ENCODE peak calls at places on chromosomes 12 and 14, in eight cellular contexts. One of them, this sample, is unnamed.

GRCh38 chr12:98401427-98401826 is 114.0 kb upstream of the TMPO start:
- DNase-seq in CD8-positive, alpha-beta T cell: no peak
- DNase-seq in OCI-LY7: peak; percentile 67
- DNase-seq in Caco-2: no peak
- DNase-seq in HL-60: no peak
- DNase-seq in fibroblast of the aortic adventitia: no peak
- DNase-seq in mesothelial cell of epicardium: no peak
- DNase-seq in type B pancreatic cell: no peak
- DNase-seq in this sample: no peak

GRCh38 chr12:49515266-49515665 is 23.6 kb upstream of the KCNH3 start:
- DNase-seq in type B pancreatic cell: no peak
- DNase-seq in fibroblast of the aortic adventitia: peak; percentile 84
- DNase-seq in Caco-2: no peak
- DNase-seq in mesothelial cell of epicardium: no peak
- DNase-seq in OCI-LY7: no peak
- DNase-seq in CD8-positive, alpha-beta T cell: no peak
- DNase-seq in HL-60: no peak
- DNase-seq in this sample: no peak

GRCh38 chr14:23639048-23639890 is 3.1 kb downstream of the DHRS2 start:
- DNase-seq in mesothelial cell of epicardium: no peak
- DNase-seq in fibroblast of the aortic adventitia: no peak
- DNase-seq in type B pancreatic cell: no peak
- DNase-seq in CD8-positive, alpha-beta T cell: no peak
- DNase-seq in HL-60: no peak
- DNase-seq in OCI-LY7: no peak
- DNase-seq in Caco-2: no peak
- DNase-seq in this sample: peak; percentile 11

GRCh38 chr14:77265561-77266335 is 5.3 kb downstream of the NGB start:
- DNase-seq in mesothelial cell of epicardium: no peak
- DNase-seq in fibroblast of the aortic adventitia: no peak
- DNase-seq in HL-60: no peak
- DNase-seq in OCI-LY7: no peak
- DNase-seq in CD8-positive, alpha-beta T cell: no peak
- DNase-seq in Caco-2: no peak
- DNase-seq in type B pancreatic cell: no peak
- DNase-seq in this sample: no peak

GRCh38 chr14:75234173-75234855 is 44.3 kb upstream of the FOS start:
- DNase-seq in OCI-LY7: no peak
- DNase-seq in type B pancreatic cell: no peak
- DNase-seq in mesothelial cell of epicardium: no peak
- DNase-seq in Caco-2: peak; percentile 92
- DNase-seq in fibroblast of the aortic adventitia: peak; percentile 80
- DNase-seq in CD8-positive, alpha-beta T cell: no peak
- DNase-seq in HL-60: no peak
- DNase-seq in this sample: no peak

GRCh38 chr14:71556730-71557129 is 375.5 kb upstream of the RGS6 start:
- DNase-seq in type B pancreatic cell: no peak
- DNase-seq in Caco-2: peak; percentile 52
- DNase-seq in OCI-LY7: no peak
- DNase-seq in fibroblast of the aortic adventitia: no peak
- DNase-seq in CD8-positive, alpha-beta T cell: no peak
- DNase-seq in HL-60: no peak
- DNase-seq in mesothelial cell of epicardium: no peak
- DNase-seq in this sample: no peak

GRCh38 chr14:61694039-61694438 is 1.3 kb upstream of the HIF1A start:
- DNase-seq in type B pancreatic cell: no peak
- DNase-seq in mesothelial cell of epicardium: no peak
- DNase-seq in Caco-2: no peak
- DNase-seq in fibroblast of the aortic adventitia: no peak
- DNase-seq in HL-60: no peak
- DNase-seq in CD8-positive, alpha-beta T cell: no peak
- DNase-seq in OCI-LY7: no peak
- DNase-seq in this sample: no peak

GRCh38 chr12:93778306-93778705 is 101.1 kb downstream of the CRADD start:
- DNase-seq in type B pancreatic cell: no peak
- DNase-seq in Caco-2: no peak
- DNase-seq in HL-60: no peak
- DNase-seq in CD8-positive, alpha-beta T cell: no peak
- DNase-seq in OCI-LY7: no peak
- DNase-seq in mesothelial cell of epicardium: no peak
- DNase-seq in fibroblast of the aortic adventitia: peak; percentile 97
- DNase-seq in this sample: no peak

GRCh38 chr12:29732211-29732992 is 51.3 kb downstream of the TMTC1 start:
- DNase-seq in type B pancreatic cell: no peak
- DNase-seq in Caco-2: no peak
- DNase-seq in HL-60: no peak
- DNase-seq in fibroblast of the aortic adventitia: peak; percentile 19
- DNase-seq in OCI-LY7: no peak
- DNase-seq in CD8-positive, alpha-beta T cell: no peak
- DNase-seq in mesothelial cell of epicardium: no peak
- DNase-seq in this sample: no peak

GRCh38 chr14:73238941-73239340 is 1.6 kb downstream of the PAPLN start:
- DNase-seq in type B pancreatic cell: no peak
- DNase-seq in OCI-LY7: no peak
- DNase-seq in Caco-2: no peak
- DNase-seq in HL-60: no peak
- DNase-seq in CD8-positive, alpha-beta T cell: no peak
- DNase-seq in mesothelial cell of epicardium: no peak
- DNase-seq in fibroblast of the aortic adventitia: no peak
- DNase-seq in this sample: no peak

GRCh38 chr14:100030441-100031153 is 34.6 kb upstream of the EVL start:
- DNase-seq in type B pancreatic cell: no peak
- DNase-seq in fibroblast of the aortic adventitia: peak; percentile 91
- DNase-seq in mesothelial cell of epicardium: no peak
- DNase-seq in CD8-positive, alpha-beta T cell: no peak
- DNase-seq in OCI-LY7: no peak
- DNase-seq in HL-60: no peak
- DNase-seq in Caco-2: no peak
- DNase-seq in this sample: no peak

GRCh38 chr12:53749986-53750811 is 1.6 kb downstream of the CISTR start:
- DNase-seq in HL-60: no peak
- DNase-seq in Caco-2: no peak
- DNase-seq in OCI-LY7: peak; percentile 73
- DNase-seq in CD8-positive, alpha-beta T cell: no peak
- DNase-seq in mesothelial cell of epicardium: no peak
- DNase-seq in type B pancreatic cell: no peak
- DNase-seq in fibroblast of the aortic adventitia: no peak
- DNase-seq in this sample: no peak

GRCh38 chr14:98252819-98253218 is 1019.2 kb downstream of the BCL11B start:
- DNase-seq in type B pancreatic cell: no peak
- DNase-seq in OCI-LY7: no peak
- DNase-seq in HL-60: no peak
- DNase-seq in Caco-2: no peak
- DNase-seq in fibroblast of the aortic adventitia: no peak
- DNase-seq in mesothelial cell of epicardium: no peak
- DNase-seq in CD8-positive, alpha-beta T cell: no peak
- DNase-seq in this sample: no peak

GRCh38 chr14:103386632-103387329 is 1.6 kb downstream of the MARK3 start:
- DNase-seq in OCI-LY7: peak; percentile 19
- DNase-seq in type B pancreatic cell: no peak
- DNase-seq in Caco-2: no peak
- DNase-seq in HL-60: no peak
- DNase-seq in fibroblast of the aortic adventitia: peak; percentile 44
- DNase-seq in mesothelial cell of epicardium: no peak
- DNase-seq in CD8-positive, alpha-beta T cell: no peak
- DNase-seq in this sample: no peak

GRCh38 chr14:68239988-68240387 is 420.4 kb downstream of the RAD51B start:
- DNase-seq in mesothelial cell of epicardium: no peak
- DNase-seq in OCI-LY7: no peak
- DNase-seq in CD8-positive, alpha-beta T cell: no peak
- DNase-seq in HL-60: no peak
- DNase-seq in type B pancreatic cell: no peak
- DNase-seq in Caco-2: no peak
- DNase-seq in fibroblast of the aortic adventitia: no peak
- DNase-seq in this sample: no peak

GRCh38 chr12:13799574-13799973 is 181.8 kb downstream of the GRIN2B start:
- DNase-seq in OCI-LY7: no peak
- DNase-seq in Caco-2: no peak
- DNase-seq in fibroblast of the aortic adventitia: no peak
- DNase-seq in HL-60: no peak
- DNase-seq in type B pancreatic cell: no peak
- DNase-seq in mesothelial cell of epicardium: no peak
- DNase-seq in CD8-positive, alpha-beta T cell: no peak
- DNase-seq in this sample: no peak

GRCh38 chr14:69484444-69485113 is at the start of gene PLEKHD1:
- DNase-seq in CD8-positive, alpha-beta T cell: no peak
- DNase-seq in mesothelial cell of epicardium: no peak
- DNase-seq in Caco-2: peak; percentile 79
- DNase-seq in HL-60: no peak
- DNase-seq in type B pancreatic cell: no peak
- DNase-seq in fibroblast of the aortic adventitia: no peak
- DNase-seq in OCI-LY7: no peak
- DNase-seq in this sample: peak; percentile 56

GRCh38 chr12:132248439-132249157 is 80.8 kb downstream of the GALNT9 start:
- DNase-seq in CD8-positive, alpha-beta T cell: no peak
- DNase-seq in OCI-LY7: no peak
- DNase-seq in HL-60: no peak
- DNase-seq in mesothelial cell of epicardium: no peak
- DNase-seq in fibroblast of the aortic adventitia: no peak
- DNase-seq in type B pancreatic cell: no peak
- DNase-seq in Caco-2: no peak
- DNase-seq in this sample: no peak

GRCh38 chr14:43116341-43116740 is 1390.7 kb downstream of the FSCB start:
- DNase-seq in fibroblast of the aortic adventitia: no peak
- DNase-seq in HL-60: no peak
- DNase-seq in CD8-positive, alpha-beta T cell: no peak
- DNase-seq in mesothelial cell of epicardium: no peak
- DNase-seq in Caco-2: no peak
- DNase-seq in OCI-LY7: no peak
- DNase-seq in type B pancreatic cell: no peak
- DNase-seq in this sample: no peak

GRCh38 chr12:31369712-31370521 is 44.0 kb upstream of the SINHCAF start:
- DNase-seq in type B pancreatic cell: no peak
- DNase-seq in CD8-positive, alpha-beta T cell: no peak
- DNase-seq in HL-60: no peak
- DNase-seq in mesothelial cell of epicardium: no peak
- DNase-seq in Caco-2: peak; percentile 75
- DNase-seq in fibroblast of the aortic adventitia: peak; percentile 74
- DNase-seq in OCI-LY7: no peak
- DNase-seq in this sample: no peak

GRCh38 chr14:102229739-102230092 is 75.2 kb downstream of the MOK start:
- DNase-seq in HL-60: no peak
- DNase-seq in type B pancreatic cell: no peak
- DNase-seq in OCI-LY7: no peak
- DNase-seq in Caco-2: no peak
- DNase-seq in fibroblast of the aortic adventitia: no peak
- DNase-seq in CD8-positive, alpha-beta T cell: no peak
- DNase-seq in mesothelial cell of epicardium: no peak
- DNase-seq in this sample: no peak

GRCh38 chr12:29634057-29634456 is 136.6 kb upstream of the OVCH1 start:
- DNase-seq in Caco-2: no peak
- DNase-seq in fibroblast of the aortic adventitia: peak; percentile 22
- DNase-seq in CD8-positive, alpha-beta T cell: no peak
- DNase-seq in type B pancreatic cell: no peak
- DNase-seq in OCI-LY7: no peak
- DNase-seq in HL-60: no peak
- DNase-seq in mesothelial cell of epicardium: no peak
- DNase-seq in this sample: no peak

GRCh38 chr12:124498870-124499753 is 68.3 kb downstream of the NCOR2 start:
- DNase-seq in type B pancreatic cell: no peak
- DNase-seq in CD8-positive, alpha-beta T cell: no peak
- DNase-seq in Caco-2: no peak
- DNase-seq in OCI-LY7: no peak
- DNase-seq in fibroblast of the aortic adventitia: peak; percentile 73
- DNase-seq in mesothelial cell of epicardium: no peak
- DNase-seq in HL-60: no peak
- DNase-seq in this sample: no peak

GRCh38 chr14:51155331-51155730 is 60.4 kb upstream of the TRIM9 start:
- DNase-seq in Caco-2: no peak
- DNase-seq in HL-60: no peak
- DNase-seq in type B pancreatic cell: no peak
- DNase-seq in mesothelial cell of epicardium: no peak
- DNase-seq in CD8-positive, alpha-beta T cell: no peak
- DNase-seq in OCI-LY7: no peak
- DNase-seq in fibroblast of the aortic adventitia: no peak
- DNase-seq in this sample: no peak

GRCh38 chr14:51160871-51161270 is 66.0 kb upstream of the TRIM9 start:
- DNase-seq in Caco-2: no peak
- DNase-seq in CD8-positive, alpha-beta T cell: no peak
- DNase-seq in fibroblast of the aortic adventitia: no peak
- DNase-seq in mesothelial cell of epicardium: no peak
- DNase-seq in type B pancreatic cell: no peak
- DNase-seq in HL-60: no peak
- DNase-seq in OCI-LY7: no peak
- DNase-seq in this sample: no peak

GRCh38 chr14:51157012-51157411 is 62.1 kb upstream of the TRIM9 start:
- DNase-seq in type B pancreatic cell: no peak
- DNase-seq in CD8-positive, alpha-beta T cell: no peak
- DNase-seq in HL-60: no peak
- DNase-seq in mesothelial cell of epicardium: no peak
- DNase-seq in fibroblast of the aortic adventitia: peak; percentile 38
- DNase-seq in OCI-LY7: peak; percentile 15
- DNase-seq in Caco-2: no peak
- DNase-seq in this sample: peak; percentile 29
- TF ChIP-seq CTCF in type B pancreatic cell: peak; percentile 63
- TF ChIP-seq CTCF in CD8-positive, alpha-beta T cell: no peak
- TF ChIP-seq CTCF in HL-60: peak; percentile 25
- TF ChIP-seq CTCF in mesothelial cell of epicardium: no peak
- TF ChIP-seq CTCF in fibroblast of the aortic adventitia: peak; percentile 51
- TF ChIP-seq CTCF in OCI-LY7: peak; percentile 66
- TF ChIP-seq CTCF in Caco-2: peak; percentile 55
- TF ChIP-seq CTCF in this sample: peak; percentile 33

DNA sequence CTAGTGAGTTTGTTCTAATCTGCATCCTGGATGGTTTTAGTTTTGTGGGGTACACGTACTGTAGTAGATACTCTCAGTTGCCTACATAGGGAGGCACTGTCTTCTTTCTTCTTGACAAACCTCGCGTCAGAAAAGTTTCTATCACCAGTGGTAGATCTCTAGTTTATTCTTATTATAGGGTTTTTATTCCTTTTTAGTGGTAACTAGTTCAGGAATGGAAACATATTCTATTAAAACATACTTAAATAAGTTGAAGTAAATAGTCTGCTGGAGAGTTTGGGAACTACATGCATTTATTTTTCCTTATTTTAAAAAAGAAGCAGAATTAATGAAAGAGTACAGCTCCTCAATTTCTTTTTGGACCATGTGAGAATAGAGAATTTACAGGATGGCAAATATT is 33.6 kb upstream of the OR9K2 start:
- DNase-seq in HL-60: no peak
- DNase-seq in Caco-2: no peak
- DNase-seq in type B pancreatic cell: no peak
- DNase-seq in CD8-positive, alpha-beta T cell: no peak
- DNase-seq in fibroblast of the aortic adventitia: no peak
- DNase-seq in mesothelial cell of epicardium: no peak
- DNase-seq in OCI-LY7: no peak
- DNase-seq in this sample: no peak
- TF ChIP-seq CTCF in HL-60: no peak
- TF ChIP-seq CTCF in Caco-2: no peak
- TF ChIP-seq CTCF in type B pancreatic cell: peak; percentile 65
- TF ChIP-seq CTCF in CD8-positive, alpha-beta T cell: no peak
- TF ChIP-seq CTCF in fibroblast of the aortic adventitia: no peak
- TF ChIP-seq CTCF in mesothelial cell of epicardium: no peak
- TF ChIP-seq CTCF in OCI-LY7: no peak
- TF ChIP-seq CTCF in this sample: no peak

GRCh38 chr12:37672655-37673260 is 643.8 kb upstream of the ALG10B start:
- DNase-seq in HL-60: no peak
- DNase-seq in CD8-positive, alpha-beta T cell: no peak
- DNase-seq in fibroblast of the aortic adventitia: peak; percentile 4
- DNase-seq in mesothelial cell of epicardium: no peak
- DNase-seq in type B pancreatic cell: no peak
- DNase-seq in Caco-2: no peak
- DNase-seq in OCI-LY7: peak; percentile 0
- DNase-seq in this sample: no peak
- TF ChIP-seq CTCF in HL-60: no peak
- TF ChIP-seq CTCF in CD8-positive, alpha-beta T cell: no peak
- TF ChIP-seq CTCF in fibroblast of the aortic adventitia: peak; percentile 13
- TF ChIP-seq CTCF in mesothelial cell of epicardium: peak; percentile 35
- TF ChIP-seq CTCF in type B pancreatic cell: peak; percentile 54
- TF ChIP-seq CTCF in Caco-2: peak; percentile 17
- TF ChIP-seq CTCF in OCI-LY7: peak; percentile 75
- TF ChIP-seq CTCF in this sample: no peak

GRCh38 chr12:55955800-55956508 is 9.9 kb downstream of the PMEL start:
- DNase-seq in HL-60: peak; percentile 42
- DNase-seq in fibroblast of the aortic adventitia: peak; percentile 67
- DNase-seq in type B pancreatic cell: no peak
- DNase-seq in CD8-positive, alpha-beta T cell: peak; percentile 57
- DNase-seq in Caco-2: peak; percentile 91
- DNase-seq in mesothelial cell of epicardium: no peak
- DNase-seq in OCI-LY7: peak; percentile 45
- DNase-seq in this sample: no peak
- TF ChIP-seq CTCF in HL-60: peak; percentile 28
- TF ChIP-seq CTCF in fibroblast of the aortic adventitia: peak; percentile 57
- TF ChIP-seq CTCF in type B pancreatic cell: peak; percentile 51
- TF ChIP-seq CTCF in CD8-positive, alpha-beta T cell: peak; percentile 34
- TF ChIP-seq CTCF in Caco-2: peak; percentile 69
- TF ChIP-seq CTCF in mesothelial cell of epicardium: no peak
- TF ChIP-seq CTCF in OCI-LY7: peak; percentile 70
- TF ChIP-seq CTCF in this sample: no peak